ENCODE peak calls at places on chromosomes 5 and 9, in nine cellular contexts. X, T, Z, U, C, D, N, S and E are unnamed samples.

GRCh38 chr5:39717186-39717897 is 292.6 kb upstream of the DAB2 start:
- DNase-seq in X (no peak), N (no peak), Z (peak), S (no peak), C (no peak), T (no peak), U (peak), D (no peak), E (no peak)

GRCh38 chr9:35350212-35350611 is 139.7 kb upstream of the RUSC2 start:
- DNase-seq in S (no peak), N (no peak), U (no peak), D (no peak), Z (no peak), C (no peak), T (no peak), X (no peak), E (no peak)

GRCh38 chr5:80266566-80266965 is 10.7 kb upstream of the SERINC5 start:
- DNase-seq in C (no peak), D (no peak), Z (no peak), U (no peak), N (no peak), X (no peak), S (no peak), T (no peak), E (no peak)

GRCh38 chr5:151551985-151552384 is 39.1 kb downstream of the FAT2 start:
- DNase-seq in U (no peak), C (no peak), D (no peak), X (no peak), Z (no peak), T (no peak), N (no peak), S (no peak), E (no peak)

GRCh38 chr5:142779163-142779562 is 9.0 kb downstream of the ARHGAP26 start:
- DNase-seq in S (peak), N (no peak), X (no peak), U (peak), Z (no peak), T (no peak), C (no peak), D (no peak), E (no peak)

GRCh38 chr9:123964756-123965155 is 34.8 kb upstream of the DENND1A start:
- DNase-seq in S (no peak), T (no peak), U (no peak), C (no peak), N (no peak), Z (no peak), X (no peak), D (no peak), E (no peak)

GRCh38 chr9:134216449-134216951 is 52.1 kb upstream of the RNU6ATAC start:
- DNase-seq in N (no peak), D (no peak), T (no peak), Z (no peak), C (no peak), S (no peak), X (peak), U (no peak), E (peak)

GRCh38 chr9:134971196-134971595 is 53.5 kb upstream of the FCN1 start:
- DNase-seq in C (no peak), X (peak), S (no peak), T (no peak), U (no peak), D (no peak), Z (no peak), N (no peak), E (peak)

GRCh38 chr5:168578506-168579205 is 512 bp downstream of the PANK3 start:
- DNase-seq in Z (no peak), X (no peak), T (no peak), D (no peak), U (no peak), S (no peak), N (no peak), C (peak), E (no peak)

GRCh38 chr9:127154390-127155191 is 32.2 kb upstream of the ANGPTL2 start:
- DNase-seq in U (peak), N (peak), Z (peak), S (no peak), T (peak), D (no peak), C (no peak), X (peak), E (peak)

GRCh38 chr5:169009171-169009570 is 291.8 kb downstream of the SLIT3 start:
- DNase-seq in D (no peak), S (no peak), C (peak), X (no peak), N (no peak), T (no peak), Z (no peak), U (peak), E (no peak)

GRCh38 chr5:176446884-176447537 is 1.2 kb upstream of the FAF2 start:
- DNase-seq in N (peak), T (peak), U (no peak), Z (no peak), D (peak), C (no peak), X (no peak), S (peak), E (no peak)

GRCh38 chr9:108709126-108709525 is 146.7 kb downstream of the ACTL7B start:
- DNase-seq in T (no peak), X (no peak), D (no peak), U (no peak), N (no peak), S (no peak), Z (no peak), C (no peak), E (no peak)

GRCh38 chr9:13688990-13689600 is 409.6 kb upstream of the MPDZ start:
- DNase-seq in N (no peak), T (no peak), S (no peak), C (no peak), X (no peak), U (peak), D (no peak), Z (no peak), E (no peak)

GRCh38 chr5:14714706-14715105 is 50.2 kb downstream of the OTULIN start:
- DNase-seq in C (no peak), N (no peak), T (no peak), S (no peak), U (no peak), X (no peak), Z (no peak), D (no peak), E (no peak)

GRCh38 chr5:171432581-171433351 is 13.3 kb downstream of the FGF18 start:
- DNase-seq in N (peak), S (no peak), X (peak), Z (no peak), T (no peak), U (no peak), D (no peak), C (no peak), E (peak)

GRCh38 chr9:88478236-88478635 is 56.7 kb upstream of the NXNL2 start:
- DNase-seq in N (no peak), X (no peak), T (no peak), S (no peak), U (peak), D (no peak), Z (peak), C (no peak), E (no peak)

GRCh38 chr5:99379187-99379586 is 450.4 kb upstream of the CHD1 start:
- DNase-seq in S (peak), U (no peak), T (no peak), C (no peak), X (no peak), D (no peak), Z (no peak), N (no peak), E (no peak)

GRCh38 chr5:87388129-87388528 is 24.6 kb downstream of the CCNH start:
- DNase-seq in Z (no peak), D (no peak), S (no peak), C (no peak), T (no peak), U (no peak), N (no peak), X (no peak), E (no peak)

GRCh38 chr9:85859751-85860150 is 81.2 kb upstream of the NAA35 start:
- DNase-seq in T (no peak), Z (no peak), N (no peak), C (no peak), D (no peak), S (no peak), X (no peak), U (no peak), E (no peak)

GRCh38 chr9:96854877-96855273 is 561 bp upstream of the ZNF782 start:
- DNase-seq in U (no peak), D (no peak), N (no peak), T (no peak), X (no peak), Z (no peak), C (no peak), S (no peak), E (no peak)

GRCh38 chr5:161372682-161373344 is 173.7 kb downstream of the GABRB2 start:
- DNase-seq in D (no peak), T (no peak), Z (no peak), U (no peak), N (no peak), X (no peak), S (peak), C (no peak), E (no peak)

GRCh38 chr5:132807163-132807838 is 5.8 kb upstream of the SOWAHA start:
- DNase-seq in T (no peak), X (no peak), U (no peak), S (peak), Z (no peak), N (no peak), C (peak), D (peak), E (no peak)

GRCh38 chr9:13267743-13268142 is 11.7 kb downstream of the MPDZ start:
- DNase-seq in Z (peak), D (no peak), N (no peak), C (peak), T (no peak), X (no peak), S (no peak), U (peak), E (no peak)

GRCh38 chr5:131514316-131515275 is 120.4 kb downstream of the RAPGEF6 start:
- DNase-seq in U (peak), N (no peak), T (no peak), Z (peak), D (no peak), X (no peak), S (no peak), C (no peak), E (no peak)

GRCh38 chr9:37031902-37032301 is 2.2 kb downstream of the PAX5 start:
- DNase-seq in X (no peak), C (no peak), D (no peak), T (no peak), Z (no peak), N (no peak), U (no peak), S (peak), E (no peak)

GRCh38 chr9:37033753-37034319 is at the start of gene PAX5:
- DNase-seq in S (no peak), X (no peak), N (no peak), C (no peak), Z (no peak), D (no peak), T (no peak), U (no peak), E (no peak)

GRCh38 chr9:37031081-37031480 is 3.0 kb downstream of the PAX5 start:
- DNase-seq in X (no peak), N (no peak), Z (no peak), T (no peak), C (no peak), U (no peak), S (no peak), D (no peak), E (no peak)

GRCh38 chr9:37033141-37033540 is 927 bp downstream of the PAX5 start:
- DNase-seq in U (no peak), C (no peak), T (no peak), D (no peak), S (no peak), N (no peak), Z (no peak), X (no peak), E (no peak)

GRCh38 chr9:37032713-37033112 is 1.4 kb downstream of the PAX5 start:
- DNase-seq in S (no peak), T (no peak), X (no peak), D (no peak), N (peak), C (no peak), Z (no peak), U (no peak), E (no peak)
- H3K4me3 ChIP-seq in S (no peak), T (no peak), X (no peak), D (no peak), N (no peak), C (no peak), Z (no peak), U (no peak), E (no peak)

DNA sequence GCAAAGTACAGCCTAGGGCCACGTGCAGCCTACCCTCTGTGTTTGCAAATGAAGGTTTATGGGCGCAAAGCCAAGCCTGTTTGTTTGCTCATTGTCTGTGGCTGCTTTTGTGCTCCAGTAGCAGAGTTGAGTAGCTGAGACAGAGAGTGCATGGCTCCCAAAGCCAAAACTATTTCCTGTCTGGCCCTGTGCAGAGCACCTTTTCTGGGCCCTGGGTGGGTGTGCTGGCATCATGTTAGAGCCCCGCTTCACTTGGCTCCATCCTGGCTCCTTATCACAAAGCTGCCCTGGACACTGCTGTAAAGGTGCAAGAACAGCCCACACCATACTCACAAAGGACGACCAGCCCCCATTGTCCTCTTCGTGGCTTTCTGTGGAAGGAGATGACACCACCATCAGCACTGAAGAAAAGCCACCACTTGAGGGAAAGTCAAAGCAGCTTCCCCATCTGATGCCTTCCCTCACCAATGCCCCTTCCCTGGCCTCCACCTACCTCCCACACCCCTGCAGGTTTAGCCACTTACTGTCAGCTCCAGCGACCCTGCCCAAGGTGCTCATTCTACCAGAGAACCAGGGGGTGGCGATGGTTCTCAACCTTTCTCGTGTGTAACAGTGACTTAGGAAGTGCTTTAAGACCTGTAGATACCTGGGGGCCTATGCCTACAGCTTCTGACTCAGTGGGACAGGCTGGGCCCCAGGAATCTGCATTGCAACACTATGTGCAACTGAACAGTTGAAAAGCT is 23.4 kb downstream of the LCP2 start:
- DNase-seq in S (peak), C (peak), T (peak), Z (no peak), X (no peak), D (no peak), N (no peak), U (peak), E (no peak)
- TF ChIP-seq CTCF in S (peak), C (peak), T (no peak), Z (no peak), X (no peak), D (no peak), N (no peak), U (no peak), E (peak)

DNA sequence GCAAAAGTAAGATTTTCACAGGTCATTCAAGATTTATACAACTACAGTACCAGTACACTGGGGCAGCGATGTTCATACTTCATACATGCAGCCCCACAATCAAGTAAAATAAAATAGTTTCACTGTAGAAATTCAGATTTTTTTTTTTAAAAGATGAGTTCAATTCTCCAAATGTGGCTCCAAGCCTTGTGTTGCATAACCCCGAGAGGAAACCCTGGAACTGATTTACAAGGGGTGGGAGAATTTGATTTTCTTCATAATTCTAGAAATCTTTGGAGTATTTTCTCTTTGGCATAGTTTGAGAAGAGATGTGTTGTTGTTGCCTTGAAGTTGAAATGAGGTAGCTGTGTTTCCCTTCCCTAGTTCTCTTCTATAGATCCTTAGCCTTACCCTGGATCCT is 3.0 kb downstream of the RHOBTB3 start:
- DNase-seq in X (no peak), Z (no peak), S (no peak), D (no peak), N (no peak), T (no peak), C (no peak), U (peak), E (no peak)
- H3K4me3 ChIP-seq in X (peak), Z (peak), S (no peak), D (peak), N (peak), T (peak), C (no peak), U (peak), E (peak)

DNA sequence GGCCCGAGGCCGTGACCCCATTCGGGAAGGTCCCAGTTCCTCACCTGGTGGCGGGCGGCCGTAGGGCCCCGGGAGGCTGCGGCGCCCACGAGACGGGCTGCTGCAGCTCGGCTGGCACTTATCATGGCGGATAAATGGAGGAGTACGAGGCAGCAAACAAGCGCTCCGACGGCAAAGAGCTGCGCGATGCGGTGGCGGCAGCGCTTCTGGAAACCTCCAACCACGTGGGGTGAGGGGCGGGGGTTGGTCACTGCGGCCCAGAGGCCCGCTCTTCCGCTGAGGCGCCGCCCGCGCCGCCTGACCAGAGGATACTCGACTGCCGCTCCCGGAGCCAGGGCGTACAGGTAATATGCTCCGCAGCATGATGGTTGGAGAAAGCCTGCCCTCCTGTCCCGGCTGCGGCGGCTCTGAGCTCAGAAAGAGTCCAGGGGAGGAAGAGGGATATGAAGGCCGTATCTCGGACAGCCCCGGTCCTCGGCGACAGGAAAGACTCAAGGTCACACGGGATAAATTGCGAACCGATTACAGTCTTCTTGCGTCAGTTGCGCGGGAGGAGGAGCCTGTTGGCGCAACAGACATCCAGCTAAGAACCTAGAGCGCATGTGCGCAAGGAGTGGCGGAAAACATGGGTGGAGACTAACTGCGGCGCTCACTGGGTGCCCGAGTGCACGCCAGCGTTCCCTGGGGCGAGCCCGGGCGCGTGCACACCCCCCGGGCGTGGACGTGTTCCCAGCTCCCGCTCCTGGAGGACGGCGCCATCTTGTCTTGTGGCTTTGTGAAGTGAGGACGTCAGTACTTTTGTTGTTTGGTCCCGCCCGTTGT is at the start of gene HSPA9:
- DNase-seq in S (peak), N (peak), T (peak), Z (peak), C (peak), X (peak), U (peak), D (peak), E (peak)
- TF ChIP-seq CTCF in S (peak), N (no peak), T (peak), Z (no peak), C (no peak), X (no peak), U (no peak), D (no peak), E (no peak)

DNA sequence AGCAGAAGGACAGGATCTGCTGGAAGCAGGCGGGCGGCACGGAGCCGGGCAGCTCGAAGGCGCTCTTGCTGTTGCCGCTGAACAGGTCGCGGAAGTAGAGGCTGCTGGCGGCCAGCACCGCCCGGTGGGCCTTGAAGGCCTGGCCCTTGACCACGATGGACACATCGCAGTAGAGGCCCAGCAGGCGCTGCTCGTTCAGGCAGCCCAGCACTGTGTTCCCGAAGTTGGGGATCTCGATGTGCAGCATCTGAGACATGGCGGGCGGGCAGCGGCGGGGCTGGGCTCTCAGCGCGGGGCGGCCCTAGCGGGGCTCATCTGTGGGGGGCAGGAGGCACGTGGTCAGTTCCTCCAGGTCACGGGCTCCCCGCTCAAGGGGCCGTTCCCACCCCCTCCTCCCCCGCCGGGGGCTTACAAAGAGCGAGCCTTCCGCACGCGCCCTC is 44.8 kb downstream of the NACC2 start:
- DNase-seq in D (no peak), S (peak), U (no peak), N (no peak), X (peak), C (no peak), Z (no peak), T (no peak), E (no peak)
- H3K4me3 ChIP-seq in D (no peak), S (peak), U (peak), N (peak), X (no peak), C (peak), Z (peak), T (peak), E (no peak)

GRCh38 chr5:123452401-123452800 is 29.2 kb upstream of the CEP120 start:
- DNase-seq in Z (no peak), C (no peak), S (no peak), T (no peak), U (no peak), D (no peak), X (no peak), N (no peak), E (no peak)

GRCh38 chr5:123456242-123456641 is 33.0 kb upstream of the CEP120 start:
- DNase-seq in C (no peak), N (no peak), S (no peak), X (no peak), U (no peak), T (no peak), D (no peak), Z (no peak), E (no peak)

GRCh38 chr5:123454236-123454911 is 31.2 kb upstream of the CEP120 start:
- DNase-seq in U (no peak), N (no peak), S (no peak), D (no peak), T (no peak), Z (peak), C (no peak), X (no peak), E (no peak)

GRCh38 chr5:123455095-123455494 is 31.9 kb upstream of the CEP120 start:
- DNase-seq in D (no peak), N (no peak), X (no peak), S (peak), T (no peak), U (no peak), Z (no peak), C (no peak), E (no peak)

GRCh38 chr5:123455640-123456039 is 32.4 kb upstream of the CEP120 start:
- DNase-seq in U (no peak), N (no peak), D (no peak), Z (no peak), S (no peak), X (no peak), T (no peak), C (no peak), E (no peak)
- TF ChIP-seq CTCF in U (no peak), N (no peak), D (no peak), Z (no peak), S (peak), X (no peak), T (no peak), C (no peak), E (no peak)

DNA sequence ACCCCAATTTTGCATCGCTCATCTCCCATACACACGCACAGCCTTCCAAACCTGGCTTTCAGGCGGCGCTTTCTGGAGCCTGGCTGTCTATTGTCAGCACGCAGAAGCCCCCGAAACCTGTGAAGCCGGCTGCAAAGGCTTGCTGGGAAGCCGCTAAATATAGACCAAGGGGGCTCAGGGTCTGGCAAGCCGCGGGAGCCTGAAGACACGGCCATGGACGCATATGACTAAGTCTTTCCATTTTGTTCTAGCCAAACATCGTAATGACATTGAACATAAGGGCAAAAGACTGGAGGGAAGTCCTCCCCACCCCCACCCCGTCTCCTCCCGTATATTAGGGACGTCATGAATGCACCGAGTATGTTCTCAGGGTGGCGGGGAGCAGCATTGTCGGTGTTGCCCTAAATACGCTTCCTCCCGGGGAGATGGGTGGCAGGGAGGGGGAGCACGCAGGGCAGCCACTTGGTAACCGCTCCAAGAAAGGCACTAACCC is 1.1 kb downstream of the CTNND2 start:
- DNase-seq in N (no peak), D (peak), S (peak), T (no peak), U (peak), C (no peak), X (no peak), Z (no peak), E (no peak)
- H3K4me3 ChIP-seq in N (peak), D (peak), S (peak), T (peak), U (no peak), C (peak), X (no peak), Z (no peak), E (peak)